ENCODE peak calls at places on chromosomes 11 and 22, in four cellular contexts. V is fibroblast of mammary gland; Z is NCI-H1092 treated with DMSO at 0.1 percent for 48 hours; T is activated CD4-positive, alpha-beta T cell treated with anti-CD3 and anti-CD28 coated beads for 36 hours. K is an unnamed sample.
A peak's percentile ranks its signal among the peaks of the same experiment; 100 is the strongest.

GRCh38 chr11:44157019-44157418 is 61.5 kb downstream of the EXT2 start:
- DNase-seq in Z (no peak), V (no peak), T (no peak), K (no peak)

GRCh38 chr11:113531575-113532451 is 56.6 kb upstream of the DRD2 start:
- DNase-seq in T (no peak), V (no peak), Z (no peak), K (no peak)

GRCh38 chr11:62613275-62613864 is 313 bp downstream of the ROM1 start:
- DNase-seq in V (no peak), T (no peak), Z (no peak), K (no peak)

GRCh38 chr22:22855617-22856308 is 31.9 kb upstream of the IGLL5 start:
- DNase-seq in T (peak; percentile 58), Z (no peak), V (peak; percentile 10), K (no peak)

GRCh38 chr11:3950996-3951662 is 95.7 kb downstream of the STIM1 start:
- DNase-seq in V (peak; percentile 35), Z (no peak), T (no peak), K (no peak)

GRCh38 chr11:119029340-119030028 is 1.2 kb downstream of the SLC37A4 start:
- DNase-seq in T (peak; percentile 74), V (no peak), Z (no peak), K (peak; percentile 30)

GRCh38 chr11:14001597-14001996 is 39.1 kb downstream of the SPON1 start:
- DNase-seq in V (no peak), Z (no peak), T (no peak), K (no peak)

GRCh38 chr22:38207898-38208432 is 6.2 kb downstream of the MAFF start:
- DNase-seq in T (no peak), V (no peak), Z (no peak), K (no peak)

GRCh38 chr22:26679003-26679629 is 21.7 kb downstream of the MIAT start:
- DNase-seq in Z (peak; percentile 64), V (peak; percentile 72), T (peak; percentile 85), K (peak; percentile 40)

GRCh38 chr11:68724293-68724692 is 27.0 kb downstream of the TESMIN start:
- DNase-seq in V (no peak), T (no peak), Z (no peak), K (no peak)

GRCh38 chr11:119573858-119574257 is 150.9 kb upstream of the THY1 start:
- DNase-seq in T (no peak), Z (no peak), V (no peak), K (no peak)

GRCh38 chr11:66107600-66108151 is 37.6 kb downstream of the PACS1 start:
- DNase-seq in T (no peak), V (no peak), Z (no peak), K (no peak)

GRCh38 chr11:102312656-102313055 is 4.6 kb upstream of the BIRC3 start:
- DNase-seq in T (no peak), Z (no peak), V (peak; percentile 45), K (no peak)

GRCh38 chr11:128936546-128937275 is 6.0 kb downstream of the TP53AIP1 start:
- DNase-seq in Z (no peak), T (no peak), V (no peak), K (no peak)